ENCODE peak calls at places on chromosomes 13 and 19, in nine cellular contexts. One of them, this sample, is unnamed.

GRCh38 chr13:29448124-29448685 is 147.3 kb downstream of the SLC7A1 start:
- DNase-seq in GM23338: no peak
- DNase-seq in HS-5: no peak
- DNase-seq in neuronal stem cell: no peak
- DNase-seq in fibroblast of mammary gland: no peak
- DNase-seq in pons: no peak
- DNase-seq in NCI-H1092 treated with DMSO at 0.1 percent for 48 hours: no peak
- DNase-seq in Right ventricle myocardium superior: no peak
- DNase-seq in NCI-H1417: no peak
- DNase-seq in this sample: no peak

GRCh38 chr19:30374791-30375650 is 2.8 kb downstream of the ZNF536 start:
- DNase-seq in GM23338: peak
- DNase-seq in HS-5: no peak
- DNase-seq in neuronal stem cell: no peak
- DNase-seq in fibroblast of mammary gland: no peak
- DNase-seq in pons: peak
- DNase-seq in NCI-H1092 treated with DMSO at 0.1 percent for 48 hours: no peak
- DNase-seq in Right ventricle myocardium superior: no peak
- DNase-seq in NCI-H1417: no peak
- DNase-seq in this sample: peak

GRCh38 chr19:32873560-32873959 is 4.0 kb upstream of the SLC7A9 start:
- DNase-seq in GM23338: no peak
- DNase-seq in HS-5: no peak
- DNase-seq in neuronal stem cell: no peak
- DNase-seq in fibroblast of mammary gland: no peak
- DNase-seq in pons: no peak
- DNase-seq in NCI-H1092 treated with DMSO at 0.1 percent for 48 hours: no peak
- DNase-seq in Right ventricle myocardium superior: no peak
- DNase-seq in NCI-H1417: no peak
- DNase-seq in this sample: no peak

GRCh38 chr19:2867025-2867991 is at the start of gene ZNF556:
- DNase-seq in GM23338: peak
- DNase-seq in HS-5: peak
- DNase-seq in neuronal stem cell: no peak
- DNase-seq in fibroblast of mammary gland: peak
- DNase-seq in pons: peak
- DNase-seq in NCI-H1092 treated with DMSO at 0.1 percent for 48 hours: peak
- DNase-seq in Right ventricle myocardium superior: no peak
- DNase-seq in NCI-H1417: no peak
- DNase-seq in this sample: peak

GRCh38 chr13:63699948-63700347 is 2284.3 kb upstream of the PCDH20 start:
- DNase-seq in GM23338: no peak
- DNase-seq in HS-5: no peak
- DNase-seq in neuronal stem cell: no peak
- DNase-seq in fibroblast of mammary gland: no peak
- DNase-seq in pons: no peak
- DNase-seq in NCI-H1092 treated with DMSO at 0.1 percent for 48 hours: no peak
- DNase-seq in Right ventricle myocardium superior: no peak
- DNase-seq in NCI-H1417: no peak
- DNase-seq in this sample: no peak

GRCh38 chr19:30394481-30395151 is 22.4 kb downstream of the ZNF536 start:
- DNase-seq in GM23338: no peak
- DNase-seq in HS-5: no peak
- DNase-seq in neuronal stem cell: no peak
- DNase-seq in fibroblast of mammary gland: no peak
- DNase-seq in pons: no peak
- DNase-seq in NCI-H1092 treated with DMSO at 0.1 percent for 48 hours: no peak
- DNase-seq in Right ventricle myocardium superior: no peak
- DNase-seq in NCI-H1417: no peak
- DNase-seq in this sample: no peak

GRCh38 chr19:42250249-42250665 is 4.7 kb downstream of the ERF start:
- DNase-seq in GM23338: no peak
- DNase-seq in HS-5: no peak
- DNase-seq in neuronal stem cell: no peak
- DNase-seq in fibroblast of mammary gland: no peak
- DNase-seq in pons: no peak
- DNase-seq in NCI-H1092 treated with DMSO at 0.1 percent for 48 hours: no peak
- DNase-seq in Right ventricle myocardium superior: no peak
- DNase-seq in NCI-H1417: no peak
- DNase-seq in this sample: no peak

GRCh38 chr13:110138009-110138699 is 168.8 kb downstream of the COL4A1 start:
- DNase-seq in GM23338: peak
- DNase-seq in HS-5: no peak
- DNase-seq in neuronal stem cell: no peak
- DNase-seq in fibroblast of mammary gland: peak
- DNase-seq in pons: no peak
- DNase-seq in NCI-H1092 treated with DMSO at 0.1 percent for 48 hours: peak
- DNase-seq in Right ventricle myocardium superior: peak
- DNase-seq in NCI-H1417: peak
- DNase-seq in this sample: peak

GRCh38 chr13:79227418-79227817 is 178.6 kb downstream of the RBM26 start:
- DNase-seq in GM23338: no peak
- DNase-seq in HS-5: no peak
- DNase-seq in neuronal stem cell: no peak
- DNase-seq in fibroblast of mammary gland: no peak
- DNase-seq in pons: no peak
- DNase-seq in NCI-H1092 treated with DMSO at 0.1 percent for 48 hours: peak
- DNase-seq in Right ventricle myocardium superior: no peak
- DNase-seq in NCI-H1417: no peak
- DNase-seq in this sample: no peak

GRCh38 chr13:34506796-34507195 is 435.3 kb upstream of the NBEA start:
- DNase-seq in GM23338: no peak
- DNase-seq in HS-5: no peak
- DNase-seq in neuronal stem cell: no peak
- DNase-seq in fibroblast of mammary gland: no peak
- DNase-seq in pons: no peak
- DNase-seq in NCI-H1092 treated with DMSO at 0.1 percent for 48 hours: no peak
- DNase-seq in Right ventricle myocardium superior: no peak
- DNase-seq in NCI-H1417: no peak
- DNase-seq in this sample: no peak

GRCh38 chr13:66574606-66575005 is 655.5 kb downstream of the PCDH9 start:
- DNase-seq in GM23338: no peak
- DNase-seq in HS-5: no peak
- DNase-seq in neuronal stem cell: no peak
- DNase-seq in fibroblast of mammary gland: no peak
- DNase-seq in pons: no peak
- DNase-seq in NCI-H1092 treated with DMSO at 0.1 percent for 48 hours: no peak
- DNase-seq in Right ventricle myocardium superior: no peak
- DNase-seq in NCI-H1417: no peak
- DNase-seq in this sample: no peak

GRCh38 chr19:45070861-45071544 is 5.3 kb downstream of the ZNF296 start:
- DNase-seq in GM23338: no peak
- DNase-seq in HS-5: no peak
- DNase-seq in neuronal stem cell: no peak
- DNase-seq in fibroblast of mammary gland: no peak
- DNase-seq in pons: no peak
- DNase-seq in NCI-H1092 treated with DMSO at 0.1 percent for 48 hours: no peak
- DNase-seq in Right ventricle myocardium superior: no peak
- DNase-seq in NCI-H1417: no peak
- DNase-seq in this sample: no peak

GRCh38 chr13:111548301-111548700 is 227.9 kb downstream of the TEX29 start:
- DNase-seq in GM23338: no peak
- DNase-seq in HS-5: no peak
- DNase-seq in neuronal stem cell: no peak
- DNase-seq in fibroblast of mammary gland: no peak
- DNase-seq in pons: no peak
- DNase-seq in NCI-H1092 treated with DMSO at 0.1 percent for 48 hours: no peak
- DNase-seq in Right ventricle myocardium superior: no peak
- DNase-seq in NCI-H1417: no peak
- DNase-seq in this sample: no peak

GRCh38 chr19:21749090-21749489 is 18.3 kb downstream of the ZNF100 start:
- DNase-seq in GM23338: no peak
- DNase-seq in HS-5: no peak
- DNase-seq in neuronal stem cell: no peak
- DNase-seq in fibroblast of mammary gland: peak
- DNase-seq in pons: no peak
- DNase-seq in NCI-H1092 treated with DMSO at 0.1 percent for 48 hours: no peak
- DNase-seq in Right ventricle myocardium superior: no peak
- DNase-seq in NCI-H1417: no peak
- DNase-seq in this sample: no peak

GRCh38 chr13:27425918-27426630 is 1.7 kb downstream of the GTF3A start:
- DNase-seq in GM23338: peak
- DNase-seq in HS-5: no peak
- DNase-seq in neuronal stem cell: no peak
- DNase-seq in fibroblast of mammary gland: peak
- DNase-seq in pons: peak
- DNase-seq in NCI-H1092 treated with DMSO at 0.1 percent for 48 hours: peak
- DNase-seq in Right ventricle myocardium superior: peak
- DNase-seq in NCI-H1417: no peak
- DNase-seq in this sample: peak